ENCODE peak calls at places on chromosomes 6 and 20, in seven cellular contexts. H, B, D, J, E, X and I are unnamed samples.

GRCh38 chr6:161011509-161012480 is 20.2 kb downstream of the MAP3K4 start:
- DNase-seq in D (no peak), H (no peak), J (no peak), X (peak; percentile 45), B (no peak), E (no peak), I (no peak)

GRCh38 chr6:137820952-137821351 is 46.1 kb upstream of the TNFAIP3 start:
- DNase-seq in E (no peak), D (no peak), X (no peak), J (no peak), B (no peak), H (no peak), I (no peak)

GRCh38 chr6:112286010-112286409 is 31.6 kb upstream of the LAMA4 start:
- DNase-seq in E (peak; percentile 57), X (no peak), J (peak; percentile 16), B (no peak), H (no peak), D (no peak), I (no peak)

GRCh38 chr6:25136879-25137278 is 142.3 kb upstream of the CARMIL1 start:
- DNase-seq in E (no peak), B (no peak), H (no peak), D (no peak), X (no peak), J (no peak), I (no peak)

GRCh38 chr6:162887981-162888689 is 160.4 kb downstream of the PACRG start:
- DNase-seq in D (no peak), H (no peak), X (no peak), J (no peak), E (no peak), B (peak; percentile 66), I (peak; percentile 49)

GRCh38 chr6:19749722-19750121 is 87.4 kb upstream of the ID4 start:
- DNase-seq in E (no peak), H (no peak), J (no peak), B (no peak), X (no peak), D (no peak), I (no peak)

GRCh38 chr6:130132286-130132701 is 90.5 kb downstream of the SAMD3 start:
- DNase-seq in B (no peak), D (no peak), H (no peak), E (peak; percentile 32), J (peak; percentile 22), X (no peak), I (no peak)

GRCh38 chr6:74117113-74117512 is 421.1 kb downstream of the CD109 start:
- DNase-seq in E (no peak), B (no peak), D (no peak), J (no peak), H (no peak), X (no peak), I (no peak)

GRCh38 chr20:50675671-50676376 is 15.5 kb downstream of the RIPOR3 start:
- DNase-seq in D (no peak), B (no peak), E (no peak), X (no peak), H (no peak), J (no peak), I (no peak)

GRCh38 chr6:70706491-70707123 is 38.9 kb downstream of the SMAP1 start:
- DNase-seq in X (peak; percentile 42), D (no peak), H (no peak), B (no peak), J (no peak), E (no peak), I (no peak)

GRCh38 chr6:1562171-1562955 is 47.4 kb upstream of the FOXC1 start:
- DNase-seq in X (no peak), E (no peak), J (no peak), H (no peak), D (no peak), B (no peak), I (no peak)

GRCh38 chr6:40723967-40724366 is 136.8 kb upstream of the LRFN2 start:
- DNase-seq in X (no peak), H (no peak), E (no peak), D (no peak), J (no peak), B (no peak), I (no peak)

DNA sequence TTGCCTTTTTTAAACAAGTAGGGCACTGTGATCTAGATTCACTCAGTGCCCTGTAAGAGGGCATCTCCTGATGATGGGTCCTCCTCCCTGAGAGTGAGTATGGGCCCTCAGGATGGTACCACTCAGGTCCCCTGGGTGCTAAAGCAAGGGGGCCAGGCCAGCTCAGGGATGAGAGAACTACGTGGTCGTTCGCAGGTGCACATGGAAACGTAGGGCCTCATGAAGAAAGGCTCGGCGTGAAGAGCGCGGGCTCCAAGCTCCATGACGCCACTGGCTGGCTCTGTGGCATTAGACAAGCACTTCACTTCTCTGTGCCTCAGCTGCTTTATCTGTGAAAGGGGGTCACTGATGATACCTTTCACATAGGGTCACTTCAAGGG is 50.7 kb downstream of the SYNJ2 start:
- DNase-seq in X (no peak), J (no peak), E (no peak), D (no peak), H (peak; percentile 48), B (peak; percentile 67), I (peak; percentile 14)
- H3K27ac ChIP-seq in X (no peak overlapping the region), J (no peak overlapping the region), E (no peak overlapping the region), D (no peak overlapping the region), H (peak overlapping the region; percentile 60), B (peak overlapping the region; percentile 16), I (peak overlapping the region; percentile 80)

DNA sequence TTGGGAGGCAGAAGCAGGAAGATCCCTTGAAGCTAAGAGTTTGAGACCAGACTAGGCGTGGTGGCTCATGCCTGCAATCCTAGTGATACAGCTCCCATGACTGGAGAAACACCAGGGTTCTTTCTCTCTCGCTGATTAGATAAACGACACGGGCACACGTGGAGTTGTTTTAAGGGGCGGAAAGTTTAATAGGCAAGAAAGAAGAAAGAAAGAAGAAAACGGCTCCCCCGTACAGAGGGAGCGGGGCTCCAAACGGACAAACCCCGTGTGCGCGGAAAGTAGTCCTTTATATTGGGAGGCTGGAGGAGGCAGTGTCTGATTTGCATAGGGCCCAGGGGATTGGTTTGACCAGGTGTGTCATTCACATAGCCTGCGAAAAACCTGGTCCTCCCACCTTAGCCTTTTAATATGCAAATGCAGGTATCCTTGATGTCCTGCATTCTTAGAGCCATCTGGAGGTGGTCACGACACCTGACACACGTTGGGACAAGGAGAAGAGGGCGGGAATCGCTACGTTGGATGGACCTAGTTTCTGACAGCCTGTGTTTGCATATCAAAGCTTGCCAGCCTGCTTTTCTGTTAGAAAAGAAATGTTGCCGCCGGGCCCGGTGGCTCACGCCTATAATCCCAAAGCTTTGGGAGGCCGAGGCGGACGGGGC is 12.0 kb upstream of the CLPSL2 start:
- DNase-seq in X (peak; percentile 36), D (no peak), H (no peak), E (no peak), B (no peak), J (no peak), I (no peak)
- H3K4me3 ChIP-seq in X (peak overlapping the region; percentile 21), D (no peak overlapping the region), H (no peak overlapping the region), E (no peak overlapping the region), B (no peak overlapping the region), J (no peak overlapping the region), I (no peak overlapping the region)

GRCh38 chr20:26354521-26354920 is 657.9 kb upstream of the ZNF337 start:
- DNase-seq in B (no peak), J (no peak), E (no peak), X (no peak), H (no peak), D (no peak), I (no peak)
- H3K9me3 ChIP-seq in B (no peaks in the 10 kb centered on the region), J (no peaks in the 10 kb centered on the region), E (no peaks in the 10 kb centered on the region), X (no peaks in the 10 kb centered on the region), H (no peaks in the 10 kb centered on the region), D (no peaks in the 10 kb centered on the region), I (peaks cover 8% of the 10 kb centered on the region)

DNA sequence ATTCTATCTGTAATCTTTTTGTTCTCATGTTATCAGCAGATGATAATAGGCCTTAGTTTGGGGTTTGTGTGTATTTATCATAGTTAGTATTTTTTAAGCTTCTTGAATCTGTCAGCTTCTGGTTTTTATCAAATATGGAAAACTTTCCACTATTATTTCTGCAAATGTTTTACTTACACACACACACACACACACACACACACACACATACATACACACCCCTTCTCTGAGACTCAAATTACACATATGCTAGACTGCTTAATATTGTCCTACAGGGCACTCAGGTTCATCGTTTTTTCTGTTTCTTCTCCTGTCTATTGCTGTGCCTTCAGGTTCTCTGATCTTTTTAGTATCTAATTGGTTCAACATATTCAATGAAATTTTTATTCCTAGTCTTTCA is 74.5 kb downstream of the RPP40 start:
- DNase-seq in B (no peak), D (no peak), E (no peak), H (no peak), X (no peak), J (no peak), I (no peak)
- H3K27ac ChIP-seq in B (no peak overlapping the region), D (no peak overlapping the region), E (no peak overlapping the region), H (no peak overlapping the region), X (no peak overlapping the region), J (no peak overlapping the region), I (no peak overlapping the region)

GRCh38 chr6:27178001-27178730 is 69.3 kb upstream of the PRSS16 start:
- DNase-seq in B (peak; percentile 76), D (no peak), X (peak; percentile 56), J (peak; percentile 60), H (peak; percentile 83), E (no peak), I (peak; percentile 51)
- H3K4me3 ChIP-seq in B (peak overlapping the region; percentile 88), D (peak overlapping the region; percentile 89), X (peak overlapping the region; percentile 63), J (peak overlapping the region; percentile 97), H (peak overlapping the region; percentile 96), E (peak overlapping the region; percentile 99), I (peak overlapping the region; percentile 79)

GRCh38 chr6:158417760-158418098 is 105.5 kb downstream of the TULP4 start:
- DNase-seq in D (no peak), E (no peak), X (no peak), J (no peak), B (no peak), H (no peak), I (no peak)

GRCh38 chr6:158418501-158418900 is 106.2 kb downstream of the TULP4 start:
- DNase-seq in X (no peak), E (no peak), J (no peak), B (no peak), D (no peak), H (no peak), I (no peak)

GRCh38 chr6:158416841-158417759 is 104.8 kb downstream of the TULP4 start:
- DNase-seq in H (no peak), E (no peak), J (no peak), D (no peak), B (no peak), X (no peak), I (no peak)

GRCh38 chr6:158419339-158419909 is 107.2 kb downstream of the TULP4 start:
- DNase-seq in B (no peak), E (no peak), H (no peak), X (no peak), D (no peak), J (no peak), I (no peak)

GRCh38 chr6:158422629-158423238 is 110.5 kb downstream of the TULP4 start:
- DNase-seq in D (no peak), E (no peak), H (no peak), X (no peak), B (no peak), J (no peak), I (no peak)
- H3K9me3 ChIP-seq in D (no peaks in the 10 kb centered on the region), E (no peaks in the 10 kb centered on the region), H (no peaks in the 10 kb centered on the region), X (no peaks in the 10 kb centered on the region), B (no peaks in the 10 kb centered on the region), J (no peaks in the 10 kb centered on the region), I (peaks cover 18% of the 10 kb centered on the region)